ENCODE peak calls at places on chromosomes 12 and 14, in ten cellular contexts. X, Y, D, B, A, S, I, U, H and G are unnamed samples.

GRCh38 chr14:57078054-57078453 is 190.7 kb downstream of the EXOC5 start:
- DNase-seq in X (no peak), Y (no peak), D (no peak), B (no peak), A (no peak), S (no peak), I (no peak), U (no peak), H (no peak), G (no peak)

GRCh38 chr14:49480053-49480452 is 106.1 kb downstream of the RPS29 start:
- DNase-seq in X (no peak), Y (no peak), D (no peak), B (no peak), A (no peak), S (no peak), I (no peak), U (no peak), H (no peak), G (no peak)

GRCh38 chr14:96938946-96939345 is 141.8 kb downstream of the VRK1 start:
- DNase-seq in X (no peak), Y (no peak), D (no peak), B (no peak), A (no peak), S (no peak), I (peak), U (no peak), H (no peak), G (no peak)

GRCh38 chr14:103188691-103189480 is 65.6 kb downstream of the TNFAIP2 start:
- DNase-seq in X (no peak), Y (peak), D (no peak), B (peak), A (peak), S (no peak), I (no peak), U (peak), H (peak), G (no peak)

GRCh38 chr14:50086316-50086700 is 30.1 kb downstream of the VCPKMT start:
- DNase-seq in X (no peak), Y (no peak), D (no peak), B (no peak), A (no peak), S (no peak), I (no peak), U (no peak), H (no peak), G (no peak)

GRCh38 chr12:1880876-1881275 is 37.6 kb downstream of the CACNA2D4 start:
- DNase-seq in X (no peak), Y (no peak), D (no peak), B (no peak), A (no peak), S (no peak), I (no peak), U (no peak), H (no peak), G (no peak)

GRCh38 chr14:91138511-91139359 is 24.9 kb downstream of the DGLUCY start:
- DNase-seq in X (peak), Y (peak), D (no peak), B (no peak), A (peak), S (no peak), I (peak), U (no peak), H (peak), G (no peak)

GRCh38 chr14:90828642-90829487 is 12.6 kb upstream of the TTC7B start:
- DNase-seq in X (no peak), Y (no peak), D (no peak), B (peak), A (no peak), S (no peak), I (no peak), U (peak), H (peak), G (no peak)

GRCh38 chr14:51924600-51924999 is 64.2 kb downstream of the GNG2 start:
- DNase-seq in X (no peak), Y (no peak), D (no peak), B (no peak), A (no peak), S (no peak), I (no peak), U (no peak), H (no peak), G (no peak)

GRCh38 chr14:96735509-96735908 is 61.7 kb upstream of the VRK1 start:
- DNase-seq in X (peak), Y (no peak), D (no peak), B (no peak), A (no peak), S (no peak), I (no peak), U (no peak), H (no peak), G (no peak)

GRCh38 chr12:77189463-77189862 is 124.1 kb upstream of the E2F7 start:
- DNase-seq in X (peak), Y (no peak), D (no peak), B (no peak), A (no peak), S (no peak), I (no peak), U (no peak), H (no peak), G (no peak)

GRCh38 chr12:53586745-53587144 is 39.4 kb downstream of the ATF7 start:
- DNase-seq in X (no peak), Y (no peak), D (no peak), B (no peak), A (no peak), S (no peak), I (no peak), U (no peak), H (no peak), G (no peak)

GRCh38 chr12:43009866-43010265 is 420.3 kb upstream of the PRICKLE1 start:
- DNase-seq in X (no peak), Y (no peak), D (no peak), B (no peak), A (no peak), S (no peak), I (no peak), U (no peak), H (no peak), G (no peak)

GRCh38 chr14:90521121-90521929 is 124.5 kb downstream of the CALM1 start:
- DNase-seq in X (peak), Y (no peak), D (no peak), B (peak), A (no peak), S (no peak), I (no peak), U (no peak), H (no peak), G (no peak)

GRCh38 chr12:105107176-105107496 is 395 bp upstream of the WASHC4 start:
- DNase-seq in X (no peak), Y (no peak), D (no peak), B (no peak), A (no peak), S (no peak), I (peak), U (no peak), H (no peak), G (no peak)

GRCh38 chr12:57429473-57430116 is 1.2 kb downstream of the R3HDM2 start:
- DNase-seq in X (no peak), Y (no peak), D (no peak), B (no peak), A (no peak), S (no peak), I (no peak), U (no peak), H (peak), G (no peak)

GRCh38 chr14:81464253-81465001 is 64.3 kb upstream of the STON2 start:
- DNase-seq in X (peak), Y (peak), D (no peak), B (no peak), A (peak), S (no peak), I (peak), U (no peak), H (peak), G (no peak)

GRCh38 chr14:36829547-36829946 is 167.9 kb downstream of the PAX9 start:
- DNase-seq in X (no peak), Y (no peak), D (no peak), B (no peak), A (no peak), S (no peak), I (no peak), U (no peak), H (no peak), G (no peak)

GRCh38 chr12:119869720-119870119 is 7.4 kb downstream of the CIT start:
- DNase-seq in X (peak), Y (no peak), D (peak), B (no peak), A (no peak), S (no peak), I (no peak), U (peak), H (no peak), G (no peak)

GRCh38 chr14:90839024-90839888 is 23.0 kb upstream of the TTC7B start:
- DNase-seq in X (no peak), Y (no peak), D (no peak), B (peak), A (no peak), S (no peak), I (no peak), U (peak), H (no peak), G (no peak)

GRCh38 chr14:22888662-22889061 is 5.6 kb downstream of the REM2 start:
- DNase-seq in X (no peak), Y (no peak), D (no peak), B (no peak), A (no peak), S (no peak), I (no peak), U (no peak), H (no peak), G (no peak)

GRCh38 chr12:7628401-7628961 is 37.2 kb downstream of the APOBEC1 start:
- DNase-seq in X (no peak), Y (no peak), D (no peak), B (no peak), A (no peak), S (no peak), I (no peak), U (peak), H (no peak), G (no peak)

GRCh38 chr12:461425-461824 is 1.7 kb downstream of the B4GALNT3 start:
- DNase-seq in X (no peak), Y (no peak), D (no peak), B (no peak), A (no peak), S (no peak), I (no peak), U (no peak), H (no peak), G (no peak)

GRCh38 chr14:96627386-96627785 is 125.2 kb downstream of the PAPOLA start:
- DNase-seq in X (no peak), Y (no peak), D (no peak), B (peak), A (no peak), S (no peak), I (no peak), U (no peak), H (no peak), G (no peak)

GRCh38 chr12:96770239-96770780 is 136.7 kb upstream of the NEDD1 start:
- DNase-seq in X (no peak), Y (no peak), D (no peak), B (no peak), A (no peak), S (no peak), I (no peak), U (no peak), H (no peak), G (no peak)

GRCh38 chr14:23588884-23589598 is 10.5 kb upstream of the JPH4 start:
- DNase-seq in X (peak), Y (peak), D (peak), B (peak), A (peak), S (no peak), I (peak), U (peak), H (peak), G (peak)

GRCh38 chr14:34539407-34540180 is at the start of gene EAPP:
- DNase-seq in X (peak), Y (peak), D (peak), B (peak), A (peak), S (peak), I (peak), U (peak), H (peak), G (peak)

GRCh38 chr14:22898302-22898894 is 15.4 kb downstream of the REM2 start:
- DNase-seq in X (peak), Y (no peak), D (no peak), B (no peak), A (no peak), S (no peak), I (no peak), U (no peak), H (no peak), G (no peak)